ENCODE peak calls at places on chromosomes 13 and 19, in eight cellular contexts. P, W, U, V, A, E, C and M are unnamed samples. For H3K4me1, the result is how much of the 10 kb centered on the place peaks cover.

GRCh38 chr13:28568286-28568685 is 73.4 kb upstream of the FLT1 start:
- DNase-seq in P (no peak), W (no peak), U (no peak), V (peak), A (no peak), E (no peak), C (no peak), M (peak)

GRCh38 chr13:64332048-64332447 is 2898.1 kb downstream of the PCDH9 start:
- DNase-seq in P (no peak), W (no peak), U (no peak), V (no peak), A (peak), E (peak), C (no peak), M (peak)

GRCh38 chr13:44317752-44318550 is 55.7 kb upstream of the SERP2 start:
- DNase-seq in P (no peak), W (no peak), U (peak), V (no peak), A (peak), E (peak), C (no peak), M (peak)

GRCh38 chr13:70054572-70054971 is 53.1 kb upstream of the ATXN8OS start:
- DNase-seq in P (no peak), W (no peak), U (no peak), V (no peak), A (no peak), E (no peak), C (no peak), M (no peak)

GRCh38 chr13:39379118-39379517 is 223.9 kb downstream of the LHFPL6 start:
- DNase-seq in P (no peak), W (no peak), U (no peak), V (no peak), A (no peak), E (no peak), C (no peak), M (no peak)

GRCh38 chr13:51934461-51935087 is 72.8 kb downstream of the CCDC70 start:
- DNase-seq in P (no peak), W (no peak), U (no peak), V (no peak), A (no peak), E (no peak), C (no peak), M (no peak)

GRCh38 chr13:31824705-31825512 is 85.6 kb downstream of the RXFP2 start:
- DNase-seq in P (no peak), W (no peak), U (no peak), V (no peak), A (peak), E (peak), C (no peak), M (peak)

GRCh38 chr19:18415177-18415867 is 3.9 kb upstream of the SSBP4 start:
- DNase-seq in P (no peak), W (no peak), U (no peak), V (peak), A (peak), E (no peak), C (no peak), M (peak)

GRCh38 chr13:113904411-113904810 is 40.5 kb upstream of the GAS6 start:
- DNase-seq in P (peak), W (peak), U (no peak), V (no peak), A (no peak), E (peak), C (peak), M (no peak)

GRCh38 chr13:112930192-112930591 is 38.8 kb upstream of the MCF2L start:
- DNase-seq in P (no peak), W (no peak), U (no peak), V (no peak), A (no peak), E (no peak), C (no peak), M (no peak)

GRCh38 chr19:15378529-15379082 is 981 bp downstream of the AKAP8 start:
- DNase-seq in P (peak), W (peak), U (peak), V (peak), A (peak), E (peak), C (peak), M (peak)

GRCh38 chr13:93775027-93775426 is 548.4 kb downstream of the GPC6 start:
- DNase-seq in P (no peak), W (no peak), U (no peak), V (no peak), A (no peak), E (no peak), C (no peak), M (no peak)

GRCh38 chr13:37656247-37656940 is 57.8 kb upstream of the POSTN start:
- DNase-seq in P (no peak), W (no peak), U (peak), V (no peak), A (peak), E (peak), C (no peak), M (peak)

GRCh38 chr19:47095707-47096704 is 17.6 kb downstream of the ZC3H4 start:
- DNase-seq in P (no peak), W (no peak), U (peak), V (peak), A (peak), E (peak), C (peak), M (peak)

GRCh38 chr19:39792999-39793546 is 14.4 kb downstream of the LEUTX start:
- DNase-seq in P (peak), W (peak), U (peak), V (peak), A (peak), E (peak), C (peak), M (peak)

GRCh38 chr13:48818495-48818961 is 157.2 kb upstream of the FNDC3A start:
- DNase-seq in P (no peak), W (no peak), U (peak), V (no peak), A (peak), E (peak), C (no peak), M (peak)

GRCh38 chr19:4386038-4386782 is 14.1 kb downstream of the SH3GL1 start:
- DNase-seq in P (no peak), W (no peak), U (no peak), V (no peak), A (no peak), E (no peak), C (no peak), M (no peak)

GRCh38 chr13:98771838-98772611 is 19.6 kb upstream of the SLC15A1 start:
- DNase-seq in P (no peak), W (no peak), U (no peak), V (no peak), A (no peak), E (no peak), C (no peak), M (no peak)

GRCh38 chr19:41702208-41702651 is 6.2 kb upstream of the CEACAM5 start:
- DNase-seq in P (no peak), W (no peak), U (peak), V (no peak), A (peak), E (peak), C (no peak), M (no peak)

GRCh38 chr13:20609145-20609544 is 42.2 kb downstream of the IFT88 start:
- DNase-seq in P (no peak), W (no peak), U (peak), V (no peak), A (peak), E (peak), C (no peak), M (peak)

GRCh38 chr19:50311723-50312635 is 17.2 kb downstream of the KCNC3 start:
- DNase-seq in P (no peak), W (peak), U (no peak), V (no peak), A (no peak), E (peak), C (peak), M (no peak)

GRCh38 chr13:31090921-31091624 is 70.6 kb downstream of the HSPH1 start:
- DNase-seq in P (no peak), W (no peak), U (no peak), V (no peak), A (no peak), E (no peak), C (no peak), M (peak)

DNA sequence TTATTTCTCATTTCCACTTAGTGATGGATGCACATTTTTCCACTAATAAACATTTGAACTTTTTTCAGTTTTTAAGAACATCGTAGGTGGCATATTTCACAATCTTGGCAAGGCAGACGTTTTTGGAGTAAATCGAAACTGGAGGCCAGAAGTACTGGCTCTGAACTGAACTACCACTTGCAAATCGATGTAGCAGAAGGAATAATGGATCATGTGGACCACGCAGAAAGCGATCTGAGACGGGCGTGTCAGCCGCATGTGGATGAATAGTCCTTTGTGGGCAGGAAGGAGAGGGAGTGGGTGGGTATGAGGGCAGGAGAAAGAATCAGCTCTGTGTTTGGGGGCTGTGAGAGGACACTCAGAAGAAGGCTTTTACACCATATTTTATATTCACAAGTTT is 90.4 kb downstream of the COL4A2 start:
- DNase-seq in P (no peak), W (no peak), U (peak), V (no peak), A (peak), E (peak), C (no peak), M (peak)
- H3K4me1 ChIP-seq in P (under half), W (under half), U (under half), V (under half), A (half or more), E (under half), C (under half), M (under half)

GRCh38 chr19:48443262-48443661 is 2.5 kb upstream of the GRWD1 start:
- DNase-seq in P (no peak), W (peak), U (no peak), V (peak), A (no peak), E (no peak), C (no peak), M (no peak)
- H3K4me3 ChIP-seq in P (peak), W (no peak), U (peak), V (no peak), A (no peak), E (no peak), C (peak), M (no peak)

DNA sequence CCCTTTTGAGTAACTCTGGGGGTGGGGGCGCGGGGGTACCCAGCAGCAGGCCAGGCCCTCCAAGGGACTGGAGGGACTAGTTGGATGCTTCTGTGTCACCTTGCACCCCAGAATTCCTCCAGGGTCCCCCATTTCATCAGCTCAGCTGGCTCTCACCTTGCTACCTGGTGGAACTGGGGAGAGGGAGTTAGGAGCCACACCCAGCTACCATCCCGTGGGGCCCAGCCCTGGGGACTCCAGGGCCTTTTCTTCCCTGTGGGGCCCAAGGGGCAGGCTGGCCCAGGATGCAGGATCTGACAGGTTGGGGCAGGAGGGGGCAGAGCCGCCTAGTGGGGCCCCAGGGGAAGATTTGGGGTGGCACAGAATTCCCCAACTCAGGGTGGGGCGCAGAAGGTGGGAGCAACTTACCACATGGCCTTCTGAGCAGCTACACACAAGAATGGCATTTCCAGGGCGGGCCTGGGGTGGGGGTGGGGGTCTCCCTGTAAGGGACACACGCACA is 32.8 kb upstream of the NANOS3 start:
- DNase-seq in P (no peak), W (no peak), U (peak), V (peak), A (no peak), E (no peak), C (no peak), M (no peak)
- H3K9ac ChIP-seq in P (peak), W (no peak), U (peak), V (no peak), A (peak), E (peak), C (peak), M (no peak)

DNA sequence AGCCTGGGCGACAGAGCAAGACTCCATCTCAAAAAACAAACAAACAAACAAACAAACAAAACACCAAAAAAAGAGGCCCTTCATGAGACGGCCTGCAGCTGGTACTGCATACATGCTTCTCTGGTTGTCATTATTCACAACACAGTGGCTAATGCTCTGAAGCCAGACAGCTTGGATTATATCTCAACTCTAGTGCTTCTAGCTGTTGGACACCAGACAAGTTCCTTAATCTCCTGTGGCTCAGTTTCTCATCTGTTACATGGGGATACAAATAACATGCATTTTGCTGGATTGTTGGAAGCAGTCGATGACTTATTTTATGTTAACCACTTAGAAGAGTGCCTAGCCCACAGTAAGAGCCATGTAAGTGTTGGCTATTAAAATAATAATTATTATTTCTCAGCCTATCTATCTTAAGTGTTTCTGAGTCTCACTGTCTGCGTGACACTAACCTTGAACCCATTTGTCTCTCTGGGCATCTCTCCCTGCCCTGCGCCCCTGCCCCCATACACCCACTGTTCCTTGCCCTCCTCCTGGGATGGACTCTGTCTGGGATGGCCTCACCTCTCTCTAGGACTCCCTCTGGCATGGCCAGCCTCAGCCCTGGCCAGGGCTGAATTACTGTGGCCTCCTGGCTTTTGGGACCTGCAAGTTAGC is 3.1 kb upstream of the JUNB start:
- DNase-seq in P (no peak), W (no peak), U (no peak), V (no peak), A (no peak), E (no peak), C (no peak), M (no peak)
- H3K4me1 ChIP-seq in P (under half), W (under half), U (half or more), V (half or more), A (half or more), E (half or more), C (half or more), M (under half)

GRCh38 chr19:17304386-17305047 is 1.2 kb upstream of the MRPL34 start:
- DNase-seq in P (no peak), W (no peak), U (no peak), V (no peak), A (no peak), E (no peak), C (no peak), M (no peak)
- H3K4me3 ChIP-seq in P (no peak), W (no peak), U (no peak), V (no peak), A (no peak), E (no peak), C (peak), M (no peak)

GRCh38 chr19:1826557-1827521 is 14.8 kb upstream of the ATP8B3 start:
- DNase-seq in P (no peak), W (peak), U (no peak), V (no peak), A (no peak), E (no peak), C (no peak), M (no peak)
- H3K9ac ChIP-seq in P (peak), W (no peak), U (no peak), V (peak), A (no peak), E (no peak), C (no peak), M (no peak)